ENCODE peak calls at places on chromosomes 3 and 15, in four cellular contexts. Y is K562, F is endothelial cell of umbilical vein, X is IMR-90. V is an unnamed sample.

GRCh38 chr3:158713094-158713499 is 19.2 kb downstream of the RARRES1 start:
- DNase-seq in Y (peak; percentile 54), F (peak; percentile 99), X (no peak), V (no peak)

GRCh38 chr15:83846847-83847246 is 192.9 kb downstream of the ADAMTSL3 start:
- DNase-seq in Y (no peak), F (no peak), X (peak; percentile 94), V (no peak)

GRCh38 chr3:8319935-8320634 is 181.5 kb upstream of the LMCD1 start:
- DNase-seq in Y (no peak), F (peak; percentile 31), X (peak; percentile 77), V (peak; percentile 15)

GRCh38 chr3:87810427-87810826 is 248.4 kb downstream of the CGGBP1 start:
- DNase-seq in Y (no peak), F (no peak), X (no peak), V (no peak)

GRCh38 chr15:92883643-92884458 is 16.3 kb upstream of the CHD2 start:
- DNase-seq in Y (no peak), F (peak; percentile 60), X (peak; percentile 62), V (no peak)

GRCh38 chr3:9373443-9373842 is 10.6 kb downstream of the THUMPD3 start:
- DNase-seq in Y (no peak), F (no peak), X (no peak), V (no peak)

GRCh38 chr3:108907194-108907593 is 46.5 kb downstream of the GUCA1C start:
- DNase-seq in Y (no peak), F (no peak), X (peak; percentile 3), V (no peak)

GRCh38 chr3:175456496-175456895 is 597.4 kb downstream of the NAALADL2 start:
- DNase-seq in Y (no peak), F (no peak), X (peak; percentile 50), V (no peak)

GRCh38 chr3:12175844-12176453 is 17.2 kb upstream of the TIMP4 start:
- DNase-seq in Y (peak; percentile 72), F (peak; percentile 52), X (peak; percentile 50), V (no peak)

GRCh38 chr15:66786708-66787471 is 84.9 kb downstream of the SMAD6 start:
- DNase-seq in Y (no peak), F (no peak), X (peak; percentile 62), V (no peak)

GRCh38 chr15:38260077-38260476 is 7.4 kb downstream of the SPRED1 start:
- DNase-seq in Y (no peak), F (no peak), X (peak; percentile 32), V (no peak)

GRCh38 chr15:32794973-32795372 is 77.2 kb downstream of the GREM1 start:
- DNase-seq in Y (no peak), F (no peak), X (peak; percentile 29), V (no peak)

GRCh38 chr3:71416868-71417267 is 166.7 kb downstream of the FOXP1 start:
- DNase-seq in Y (peak; percentile 84), F (no peak), X (no peak), V (no peak)

DNA sequence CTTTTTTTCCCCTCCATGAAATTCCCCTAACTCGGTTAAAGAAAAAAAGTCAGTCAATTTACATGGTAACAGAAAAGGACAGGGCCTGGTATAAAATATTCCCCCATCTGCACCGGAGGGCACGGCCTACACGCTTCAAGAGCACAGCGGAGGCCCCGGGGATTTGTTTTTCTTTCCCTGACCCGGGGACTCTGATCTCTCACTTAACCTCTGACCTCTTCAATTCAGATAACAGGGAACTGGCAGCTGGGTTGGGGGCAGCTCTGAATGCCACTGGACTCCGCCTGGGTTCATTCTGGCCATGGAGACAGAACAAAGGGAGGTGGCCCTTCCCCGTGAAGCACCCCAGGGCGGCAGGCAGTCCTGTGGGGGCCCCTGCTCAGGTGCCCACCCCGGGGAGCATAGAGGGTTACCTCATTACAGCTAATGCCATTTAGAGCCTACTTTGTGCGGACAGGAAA is 257.5 kb downstream of the SHQ1 start:
- DNase-seq in Y (no peak), F (no peak), X (no peak), V (no peak)
- H3K9ac ChIP-seq in Y (no peak overlapping the region), F (no peak overlapping the region), X (no peak overlapping the region), V (no peak overlapping the region)

GRCh38 chr3:150251654-150252053 is 156.4 kb upstream of the TSC22D2 start:
- DNase-seq in Y (no peak), F (peak; percentile 85), X (peak; percentile 47), V (no peak)
- H3K9me1 ChIP-seq in Y (no peaks in the 10 kb centered on the region), F (no peaks in the 10 kb centered on the region), X (peaks cover 18% of the 10 kb centered on the region), V (no peaks in the 10 kb centered on the region)

GRCh38 chr15:74642724-74643367 is 27.2 kb downstream of the CLK3 start:
- DNase-seq in Y (peak; percentile 73), F (peak; percentile 87), X (peak; percentile 43), V (no peak)

GRCh38 chr15:74641151-74641550 is 25.5 kb downstream of the CLK3 start:
- DNase-seq in Y (no peak), F (peak; percentile 59), X (no peak), V (no peak)

GRCh38 chr15:74648051-74648622 is 32.5 kb downstream of the CLK3 start:
- DNase-seq in Y (no peak), F (no peak), X (no peak), V (no peak)

GRCh38 chr15:74643368-74644204 is 27.9 kb downstream of the CLK3 start:
- DNase-seq in Y (peak; percentile 23), F (no peak), X (no peak), V (no peak)

GRCh38 chr15:74642328-74642723 is 26.7 kb downstream of the CLK3 start:
- DNase-seq in Y (no peak), F (no peak), X (no peak), V (no peak)
- H3K27ac ChIP-seq in Y (peak overlapping the region; percentile 63), F (peak overlapping the region; percentile 2), X (no peak overlapping the region), V (peak overlapping the region; percentile 24)

GRCh38 chr15:60757273-60757672 is 278.3 kb upstream of the ICE2 start:
- DNase-seq in Y (no peak), F (no peak), X (no peak), V (no peak)
- H3K9ac ChIP-seq in Y (no peak overlapping the region), F (no peak overlapping the region), X (no peak overlapping the region), V (no peak overlapping the region)

GRCh38 chr3:18369561-18370185 is 55.5 kb downstream of the SATB1 start:
- DNase-seq in Y (no peak), F (no peak), X (no peak), V (no peak)

GRCh38 chr3:18372786-18373405 is 52.2 kb downstream of the SATB1 start:
- DNase-seq in Y (no peak), F (no peak), X (no peak), V (no peak)

GRCh38 chr3:18366258-18366657 is 58.9 kb downstream of the SATB1 start:
- DNase-seq in Y (no peak), F (no peak), X (no peak), V (no peak)

GRCh38 chr3:18370672-18371071 is 54.5 kb downstream of the SATB1 start:
- DNase-seq in Y (no peak), F (no peak), X (no peak), V (no peak)
- H3K9me1 ChIP-seq in Y (no peaks in the 10 kb centered on the region), F (no peaks in the 10 kb centered on the region), X (no peaks in the 10 kb centered on the region), V (no peaks in the 10 kb centered on the region)

GRCh38 chr3:49174586-49174985 is 3.2 kb downstream of the KLHDC8B start:
- DNase-seq in Y (no peak), F (no peak), X (no peak), V (no peak)

GRCh38 chr3:49175530-49175929 is 4.1 kb downstream of the KLHDC8B start:
- DNase-seq in Y (no peak), F (no peak), X (no peak), V (no peak)

GRCh38 chr3:49173116-49173791 is 1.9 kb downstream of the KLHDC8B start:
- DNase-seq in Y (peak; percentile 78), F (peak; percentile 88), X (no peak), V (no peak)

GRCh38 chr3:49172616-49173041 is 1.2 kb downstream of the KLHDC8B start:
- DNase-seq in Y (no peak), F (peak; percentile 30), X (no peak), V (no peak)

GRCh38 chr3:49173792-49174170 is 2.4 kb downstream of the KLHDC8B start:
- DNase-seq in Y (no peak), F (no peak), X (no peak), V (no peak)
- H3K27ac ChIP-seq in Y (no peak overlapping the region), F (no peak overlapping the region), X (peak overlapping the region; percentile 14), V (no peak overlapping the region)

V was measured in keratinocyte.